ENCODE peak calls at places on chromosomes 4 and X, in eight cellular contexts. P, R, K, O, F, S, G and Z are unnamed samples.

GRCh38 chr4:137545461-137545861 is 13.2 kb upstream of the PCDH18 start:
- DNase-seq in F (no peak), G (peak), O (no peak), R (no peak), K (no peak), P (no peak), S (no peak), Z (no peak)

GRCh38 chrX:19753368-19753767 is 134.0 kb downstream of the SH3KBP1 start:
- DNase-seq in S (no peak), O (no peak), G (no peak), P (no peak), K (no peak), F (no peak), R (no peak), Z (no peak)

GRCh38 chr4:120005091-120005490 is 61.6 kb downstream of the MAD2L1 start:
- DNase-seq in F (no peak), K (no peak), P (no peak), G (peak), S (no peak), O (no peak), R (no peak), Z (no peak)

GRCh38 chr4:17577660-17578481 is 873 bp downstream of the LAP3 start:
- DNase-seq in O (peak), F (peak), R (peak), S (peak), P (peak), G (peak), K (peak), Z (no peak)

GRCh38 chrX:11188664-11189063 is 77.5 kb downstream of the HCCS start:
- DNase-seq in P (no peak), R (no peak), O (no peak), S (no peak), F (no peak), G (peak), K (no peak), Z (no peak)

GRCh38 chrX:134969726-134970125 is 21.1 kb upstream of the SMIM10 start:
- DNase-seq in F (no peak), O (no peak), S (no peak), K (no peak), R (no peak), G (no peak), P (no peak), Z (no peak)

GRCh38 chrX:119685225-119686066 is 7.5 kb downstream of the SEPTIN6 start:
- DNase-seq in F (peak), P (peak), O (no peak), S (no peak), G (peak), K (peak), R (peak), Z (peak)

GRCh38 chr4:13990596-13991589 is 363.4 kb upstream of the BOD1L1 start:
- DNase-seq in S (no peak), F (no peak), R (no peak), G (peak), P (no peak), O (peak), K (no peak), Z (no peak)

GRCh38 chr4:13415068-13415785 is 68.9 kb downstream of the RAB28 start:
- DNase-seq in P (no peak), R (no peak), K (no peak), O (no peak), F (no peak), G (no peak), S (no peak), Z (no peak)

GRCh38 chr4:1510931-1511330 is 104.7 kb upstream of the NKX1-1 start:
- DNase-seq in F (no peak), K (no peak), G (no peak), R (no peak), P (no peak), S (no peak), O (no peak), Z (no peak)